ENCODE peak calls at places on chromosomes 2 and 18, in nine cellular contexts. K, U, E, Y, B, H, W, I and M are unnamed samples.

GRCh38 chr2:103859238-103859637 is 994.7 kb upstream of the POU3F3 start:
- DNase-seq in H (no peak), U (no peak), K (no peak), E (no peak), I (no peak), Y (no peak), W (no peak), B (no peak), M (no peak)

GRCh38 chr2:207253946-207254345 is 88.2 kb upstream of the KLF7 start:
- DNase-seq in H (no peak), W (peak; percentile 21), B (no peak), K (peak; percentile 91), I (no peak), U (no peak), Y (no peak), E (peak; percentile 84), M (no peak)

GRCh38 chr2:62303818-62304217 is 107.9 kb downstream of the B3GNT2 start:
- DNase-seq in B (no peak), I (no peak), H (no peak), U (no peak), E (no peak), K (no peak), W (no peak), Y (no peak), M (no peak)

GRCh38 chr2:159456500-159457426 is 159.6 kb downstream of the BAZ2B start:
- DNase-seq in W (no peak), U (no peak), E (no peak), B (no peak), I (no peak), K (no peak), H (no peak), Y (no peak), M (no peak)

GRCh38 chr2:9263388-9263787 is 56.8 kb downstream of the ASAP2 start:
- DNase-seq in I (no peak), B (no peak), Y (peak; percentile 68), E (no peak), K (peak; percentile 50), U (no peak), W (no peak), H (no peak), M (no peak)

GRCh38 chr2:32977228-32977758 is 30.5 kb downstream of the LTBP1 start:
- DNase-seq in E (no peak), I (no peak), W (no peak), U (no peak), H (no peak), B (no peak), K (peak; percentile 27), Y (no peak), M (no peak)

GRCh38 chr2:135055182-135055786 is 3.2 kb downstream of the RAB3GAP1 start:
- DNase-seq in U (no peak), I (no peak), E (peak; percentile 69), W (no peak), Y (no peak), H (peak; percentile 41), B (no peak), K (peak; percentile 58), M (peak; percentile 51)

GRCh38 chr2:62577994-62578836 is 72.2 kb upstream of the TMEM17 start:
- DNase-seq in K (peak; percentile 61), U (no peak), E (peak; percentile 45), B (no peak), I (no peak), Y (no peak), H (no peak), W (peak; percentile 72), M (no peak)

GRCh38 chr2:196262606-196263005 is 91.2 kb upstream of the STK17B start:
- DNase-seq in B (no peak), W (no peak), I (no peak), Y (no peak), U (no peak), H (no peak), K (no peak), E (no peak), M (no peak)

GRCh38 chr2:134988994-134989605 is 58.1 kb downstream of the MAP3K19 start:
- DNase-seq in H (no peak), U (no peak), B (no peak), K (peak; percentile 61), W (peak; percentile 18), I (no peak), Y (no peak), E (peak; percentile 49), M (no peak)

GRCh38 chr2:66463206-66463605 is 28.3 kb downstream of the MEIS1 start:
- DNase-seq in K (peak; percentile 46), B (no peak), U (no peak), I (no peak), W (no peak), Y (no peak), E (peak; percentile 45), H (no peak), M (no peak)

GRCh38 chr2:171411214-171411613 is 22.6 kb downstream of the METTL8 start:
- DNase-seq in B (no peak), W (no peak), Y (no peak), E (no peak), H (no peak), K (no peak), U (no peak), I (no peak), M (no peak)

GRCh38 chr2:36615214-36615613 is 17.2 kb upstream of the FEZ2 start:
- DNase-seq in Y (no peak), E (peak; percentile 21), H (no peak), I (no peak), B (no peak), W (no peak), K (peak; percentile 63), U (no peak), M (no peak)

GRCh38 chr2:186308347-186308746 is 177.7 kb upstream of the ZC3H15 start:
- DNase-seq in U (no peak), E (peak; percentile 33), K (peak; percentile 19), W (no peak), I (no peak), Y (no peak), H (no peak), B (no peak), M (no peak)

GRCh38 chr2:96391828-96392200 is 56.2 kb downstream of the NCAPH start:
- DNase-seq in B (no peak), K (no peak), Y (no peak), I (no peak), E (no peak), W (no peak), U (no peak), H (no peak), M (no peak)

GRCh38 chr18:79493211-79493800 is 97.6 kb downstream of the NFATC1 start:
- DNase-seq in Y (peak; percentile 46), W (no peak), I (no peak), E (no peak), K (no peak), U (no peak), B (peak; percentile 41), H (peak; percentile 21), M (peak; percentile 70)
- H3K4me1 ChIP-seq in Y (no peaks in the 10 kb centered on the region), W (no peaks in the 10 kb centered on the region), I (no peaks in the 10 kb centered on the region), E (peaks cover 19% of the 10 kb centered on the region), K (peaks cover 8% of the 10 kb centered on the region), U (no peaks in the 10 kb centered on the region), B (peaks cover 8% of the 10 kb centered on the region), H (no peaks in the 10 kb centered on the region), M (no peaks in the 10 kb centered on the region)

GRCh38 chr2:233822781-233823730 is 31.3 kb downstream of the HJURP start:
- DNase-seq in E (no peak), K (no peak), Y (peak; percentile 61), I (no peak), B (peak; percentile 37), U (no peak), W (no peak), H (no peak), M (peak; percentile 27)

GRCh38 chr2:233820766-233821105 is 33.6 kb downstream of the HJURP start:
- DNase-seq in H (no peak), I (no peak), W (no peak), U (no peak), K (no peak), B (no peak), E (no peak), Y (peak; percentile 52), M (peak; percentile 29)

GRCh38 chr2:233821196-233821595 is 33.1 kb downstream of the HJURP start:
- DNase-seq in B (peak; percentile 18), E (no peak), K (no peak), Y (no peak), I (no peak), W (no peak), H (no peak), U (no peak), M (peak; percentile 19)

GRCh38 chr2:233822101-233822771 is 32.1 kb downstream of the HJURP start:
- DNase-seq in Y (peak; percentile 49), H (no peak), I (no peak), W (no peak), K (no peak), U (no peak), B (peak; percentile 39), E (no peak), M (peak; percentile 51)

DNA sequence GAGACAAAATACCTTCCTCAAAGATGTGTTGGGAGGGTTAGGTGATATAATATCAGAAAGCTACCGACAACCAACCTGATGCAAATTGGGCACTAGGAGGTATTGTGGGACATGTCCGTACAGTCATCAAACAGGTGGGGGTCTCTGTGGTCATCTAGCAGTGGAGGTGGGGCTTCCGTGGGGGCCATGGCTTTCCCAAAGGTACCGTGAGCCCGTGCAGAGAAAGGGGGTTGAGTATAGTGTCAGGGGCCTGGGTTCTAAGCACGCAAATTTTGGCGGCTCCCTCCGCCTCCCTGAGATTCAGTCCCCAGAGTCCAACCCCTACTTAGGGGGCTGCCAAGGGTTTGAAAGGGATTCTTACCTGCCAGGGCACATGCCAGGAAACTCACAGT is 32.6 kb downstream of the HJURP start:
- DNase-seq in W (no peak), U (no peak), E (no peak), B (no peak), H (no peak), I (no peak), Y (peak; percentile 27), K (no peak), M (no peak)
- H3K4me1 ChIP-seq in W (peaks cover 28% of the 10 kb centered on the region), U (no peaks in the 10 kb centered on the region), E (peaks cover 2% of the 10 kb centered on the region), B (no peaks in the 10 kb centered on the region), H (no peaks in the 10 kb centered on the region), I (no peaks in the 10 kb centered on the region), Y (no peaks in the 10 kb centered on the region), K (no peaks in the 10 kb centered on the region), M (no peaks in the 10 kb centered on the region)

GRCh38 chr18:48922203-48922800 is 28.5 kb downstream of the SMAD7 start:
- DNase-seq in I (no peak), W (no peak), K (no peak), E (no peak), U (no peak), Y (no peak), H (no peak), B (peak; percentile 21), M (no peak)
- H3K4me1 ChIP-seq in I (peaks cover 3% of the 10 kb centered on the region), W (peaks cover 96% of the 10 kb centered on the region), K (peaks cover 29% of the 10 kb centered on the region), E (peaks cover 58% of the 10 kb centered on the region), U (peaks cover 46% of the 10 kb centered on the region), Y (peaks cover 84% of the 10 kb centered on the region), H (peaks cover 92% of the 10 kb centered on the region), B (peaks cover 42% of the 10 kb centered on the region), M (no peaks in the 10 kb centered on the region)

DNA sequence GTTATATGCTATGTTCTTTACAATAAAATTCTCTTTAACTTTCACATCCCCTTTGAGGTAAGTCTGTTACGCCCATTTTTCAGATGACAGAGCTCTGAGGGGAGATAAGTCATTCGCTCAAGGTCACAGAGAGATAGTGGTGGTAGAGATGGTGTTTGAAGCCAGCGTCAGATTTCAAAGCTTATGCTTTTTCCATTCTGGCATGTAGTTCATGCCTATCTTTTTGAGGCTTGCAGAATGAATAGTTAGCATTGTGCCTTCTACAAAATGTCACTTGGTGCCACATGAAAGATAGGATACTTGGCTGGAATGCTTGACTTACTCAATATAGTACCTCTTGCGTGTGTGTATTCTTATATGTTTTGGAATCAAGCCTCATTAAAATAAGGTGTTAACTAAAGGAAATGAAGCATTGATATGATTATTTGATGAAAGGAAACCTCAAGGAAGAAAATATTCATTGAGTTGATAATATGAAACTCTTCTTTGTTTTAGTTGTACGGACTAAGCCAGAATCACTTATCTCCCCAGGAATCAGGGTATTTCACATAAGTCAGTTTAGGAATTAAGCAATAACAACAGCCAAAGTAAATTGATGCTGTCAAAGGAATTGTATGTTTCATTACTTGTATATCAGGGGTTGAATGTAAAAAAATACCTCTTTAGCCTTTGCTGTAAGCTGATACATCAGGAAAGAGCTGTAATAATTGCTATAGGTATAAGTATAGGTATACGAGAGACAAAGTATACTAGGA is 15.5 kb downstream of the SPATS2L start:
- DNase-seq in K (no peak), H (no peak), B (no peak), U (no peak), E (no peak), W (no peak), Y (no peak), I (no peak), M (no peak)
- H3K4me1 ChIP-seq in K (peaks cover 5% of the 10 kb centered on the region), H (peaks cover 25% of the 10 kb centered on the region), B (no peaks in the 10 kb centered on the region), U (no peaks in the 10 kb centered on the region), E (peaks cover 7% of the 10 kb centered on the region), W (peaks cover 59% of the 10 kb centered on the region), Y (peaks cover 31% of the 10 kb centered on the region), I (peaks cover 10% of the 10 kb centered on the region), M (peaks cover 3% of the 10 kb centered on the region)